ENCODE peak calls at places on chromosomes 6 and 20, in nine cellular contexts. One of them, this sample, is unnamed.

GRCh38 chr20:50642288-50642803 is 49.0 kb downstream of the RIPOR3 start:
- DNase-seq in Calu3: no peak
- DNase-seq in IMR-90: no peak
- DNase-seq in GM06990: no peak
- DNase-seq in progenitor cell of endocrine pancreas: no peak
- DNase-seq in testis: no peak
- DNase-seq in fibroblast of pulmonary artery: no peak
- DNase-seq in GM23338: peak; percentile 91
- DNase-seq in endothelial cell: no peak
- DNase-seq in this sample: peak; percentile 37

GRCh38 chr6:104969785-104970581 is 13.1 kb downstream of the LIN28B start:
- DNase-seq in IMR-90: no peak
- DNase-seq in GM23338: no peak
- DNase-seq in progenitor cell of endocrine pancreas: no peak
- DNase-seq in testis: no peak
- DNase-seq in Calu3: no peak
- DNase-seq in fibroblast of pulmonary artery: no peak
- DNase-seq in endothelial cell: no peak
- DNase-seq in GM06990: no peak
- DNase-seq in this sample: peak; percentile 1

GRCh38 chr6:11527274-11527870 is 10.2 kb upstream of the TMEM170B start:
- DNase-seq in GM23338: no peak
- DNase-seq in progenitor cell of endocrine pancreas: no peak
- DNase-seq in Calu3: no peak
- DNase-seq in testis: no peak
- DNase-seq in endothelial cell: no peak
- DNase-seq in GM06990: no peak
- DNase-seq in fibroblast of pulmonary artery: no peak
- DNase-seq in IMR-90: peak; percentile 34
- DNase-seq in this sample: no peak

GRCh38 chr20:46253391-46253790 is 54.9 kb downstream of the CDH22 start:
- DNase-seq in progenitor cell of endocrine pancreas: no peak
- DNase-seq in IMR-90: no peak
- DNase-seq in testis: peak; percentile 27
- DNase-seq in Calu3: peak; percentile 64
- DNase-seq in GM23338: peak; percentile 66
- DNase-seq in GM06990: no peak
- DNase-seq in endothelial cell: peak; percentile 22
- DNase-seq in fibroblast of pulmonary artery: no peak
- DNase-seq in this sample: no peak

GRCh38 chr6:116313377-116313776 is 33.6 kb upstream of the TSPYL1 start:
- DNase-seq in GM23338: no peak
- DNase-seq in GM06990: no peak
- DNase-seq in progenitor cell of endocrine pancreas: no peak
- DNase-seq in IMR-90: peak; percentile 42
- DNase-seq in endothelial cell: no peak
- DNase-seq in fibroblast of pulmonary artery: no peak
- DNase-seq in Calu3: no peak
- DNase-seq in testis: no peak
- DNase-seq in this sample: peak; percentile 48

GRCh38 chr6:34243131-34243771 is 5.6 kb downstream of the SMIM29 start:
- DNase-seq in GM23338: no peak
- DNase-seq in IMR-90: peak; percentile 77
- DNase-seq in fibroblast of pulmonary artery: peak; percentile 40
- DNase-seq in progenitor cell of endocrine pancreas: no peak
- DNase-seq in endothelial cell: no peak
- DNase-seq in testis: no peak
- DNase-seq in GM06990: no peak
- DNase-seq in Calu3: no peak
- DNase-seq in this sample: peak; percentile 28

GRCh38 chr6:161788531-161788930 is 514.7 kb upstream of the AGPAT4 start:
- DNase-seq in GM23338: no peak
- DNase-seq in GM06990: no peak
- DNase-seq in fibroblast of pulmonary artery: no peak
- DNase-seq in testis: no peak
- DNase-seq in IMR-90: no peak
- DNase-seq in progenitor cell of endocrine pancreas: no peak
- DNase-seq in endothelial cell: no peak
- DNase-seq in Calu3: no peak
- DNase-seq in this sample: no peak

GRCh38 chr6:17768881-17769280 is 62.2 kb upstream of the NUP153 start:
- DNase-seq in endothelial cell: no peak
- DNase-seq in testis: no peak
- DNase-seq in GM06990: no peak
- DNase-seq in progenitor cell of endocrine pancreas: no peak
- DNase-seq in fibroblast of pulmonary artery: no peak
- DNase-seq in Calu3: no peak
- DNase-seq in GM23338: no peak
- DNase-seq in IMR-90: no peak
- DNase-seq in this sample: no peak

GRCh38 chr6:46989384-46989783 is 52.7 kb downstream of the ADGRF1 start:
- DNase-seq in IMR-90: no peak
- DNase-seq in progenitor cell of endocrine pancreas: no peak
- DNase-seq in GM06990: no peak
- DNase-seq in GM23338: no peak
- DNase-seq in testis: peak; percentile 41
- DNase-seq in fibroblast of pulmonary artery: no peak
- DNase-seq in Calu3: no peak
- DNase-seq in endothelial cell: no peak
- DNase-seq in this sample: peak; percentile 63

GRCh38 chr6:14799928-14800327 is 445.9 kb upstream of the JARID2 start:
- DNase-seq in IMR-90: peak; percentile 81
- DNase-seq in GM23338: peak; percentile 91
- DNase-seq in GM06990: no peak
- DNase-seq in Calu3: peak; percentile 38
- DNase-seq in fibroblast of pulmonary artery: peak; percentile 93
- DNase-seq in testis: peak; percentile 81
- DNase-seq in endothelial cell: peak; percentile 38
- DNase-seq in progenitor cell of endocrine pancreas: no peak
- DNase-seq in this sample: peak; percentile 85

GRCh38 chr6:7313505-7314165 is 636 bp upstream of the SSR1 start:
- DNase-seq in GM06990: no peak
- DNase-seq in testis: no peak
- DNase-seq in endothelial cell: no peak
- DNase-seq in GM23338: no peak
- DNase-seq in progenitor cell of endocrine pancreas: no peak
- DNase-seq in IMR-90: no peak
- DNase-seq in Calu3: no peak
- DNase-seq in fibroblast of pulmonary artery: no peak
- DNase-seq in this sample: no peak

GRCh38 chr20:17992847-17993508 is 24.2 kb downstream of the MGME1 start:
- DNase-seq in progenitor cell of endocrine pancreas: no peak
- DNase-seq in endothelial cell: no peak
- DNase-seq in Calu3: no peak
- DNase-seq in GM06990: no peak
- DNase-seq in fibroblast of pulmonary artery: peak; percentile 35
- DNase-seq in GM23338: no peak
- DNase-seq in testis: no peak
- DNase-seq in IMR-90: peak; percentile 27
- DNase-seq in this sample: no peak

GRCh38 chr6:166259296-166259977 is 48.8 kb downstream of the PRR18 start:
- DNase-seq in fibroblast of pulmonary artery: no peak
- DNase-seq in testis: no peak
- DNase-seq in endothelial cell: no peak
- DNase-seq in Calu3: no peak
- DNase-seq in IMR-90: no peak
- DNase-seq in GM06990: no peak
- DNase-seq in progenitor cell of endocrine pancreas: no peak
- DNase-seq in GM23338: peak; percentile 27
- DNase-seq in this sample: no peak

GRCh38 chr20:21548390-21549035 is 34.6 kb upstream of the NKX2-2 start:
- DNase-seq in Calu3: no peak
- DNase-seq in IMR-90: no peak
- DNase-seq in GM23338: no peak
- DNase-seq in fibroblast of pulmonary artery: no peak
- DNase-seq in GM06990: peak; percentile 64
- DNase-seq in endothelial cell: no peak
- DNase-seq in progenitor cell of endocrine pancreas: no peak
- DNase-seq in testis: no peak
- DNase-seq in this sample: no peak

GRCh38 chr6:28208180-28208659 is 16.9 kb upstream of the ZSCAN9 start:
- DNase-seq in testis: no peak
- DNase-seq in IMR-90: no peak
- DNase-seq in Calu3: no peak
- DNase-seq in progenitor cell of endocrine pancreas: no peak
- DNase-seq in endothelial cell: no peak
- DNase-seq in fibroblast of pulmonary artery: no peak
- DNase-seq in GM23338: peak; percentile 66
- DNase-seq in GM06990: no peak
- DNase-seq in this sample: no peak

GRCh38 chr6:129276986-129277385 is 394.0 kb downstream of the LAMA2 start:
- DNase-seq in GM23338: no peak
- DNase-seq in IMR-90: no peak
- DNase-seq in Calu3: no peak
- DNase-seq in endothelial cell: no peak
- DNase-seq in testis: no peak
- DNase-seq in fibroblast of pulmonary artery: peak; percentile 50
- DNase-seq in progenitor cell of endocrine pancreas: no peak
- DNase-seq in GM06990: no peak
- DNase-seq in this sample: peak; percentile 5

GRCh38 chr6:52503344-52503747 is 73.5 kb downstream of the TRAM2 start:
- DNase-seq in testis: no peak
- DNase-seq in Calu3: peak; percentile 32
- DNase-seq in fibroblast of pulmonary artery: no peak
- DNase-seq in endothelial cell: peak; percentile 27
- DNase-seq in IMR-90: no peak
- DNase-seq in GM23338: peak; percentile 69
- DNase-seq in GM06990: no peak
- DNase-seq in progenitor cell of endocrine pancreas: no peak
- DNase-seq in this sample: no peak
- TF ChIP-seq CTCF in testis: no peak
- TF ChIP-seq CTCF in Calu3: peak; percentile 32
- TF ChIP-seq CTCF in fibroblast of pulmonary artery: no peak
- TF ChIP-seq CTCF in endothelial cell: peak; percentile 24
- TF ChIP-seq CTCF in IMR-90: no peak
- TF ChIP-seq CTCF in GM23338: peak; percentile 57
- TF ChIP-seq CTCF in GM06990: no peak
- TF ChIP-seq CTCF in progenitor cell of endocrine pancreas: no peak
- TF ChIP-seq CTCF in this sample: peak; percentile 25

DNA sequence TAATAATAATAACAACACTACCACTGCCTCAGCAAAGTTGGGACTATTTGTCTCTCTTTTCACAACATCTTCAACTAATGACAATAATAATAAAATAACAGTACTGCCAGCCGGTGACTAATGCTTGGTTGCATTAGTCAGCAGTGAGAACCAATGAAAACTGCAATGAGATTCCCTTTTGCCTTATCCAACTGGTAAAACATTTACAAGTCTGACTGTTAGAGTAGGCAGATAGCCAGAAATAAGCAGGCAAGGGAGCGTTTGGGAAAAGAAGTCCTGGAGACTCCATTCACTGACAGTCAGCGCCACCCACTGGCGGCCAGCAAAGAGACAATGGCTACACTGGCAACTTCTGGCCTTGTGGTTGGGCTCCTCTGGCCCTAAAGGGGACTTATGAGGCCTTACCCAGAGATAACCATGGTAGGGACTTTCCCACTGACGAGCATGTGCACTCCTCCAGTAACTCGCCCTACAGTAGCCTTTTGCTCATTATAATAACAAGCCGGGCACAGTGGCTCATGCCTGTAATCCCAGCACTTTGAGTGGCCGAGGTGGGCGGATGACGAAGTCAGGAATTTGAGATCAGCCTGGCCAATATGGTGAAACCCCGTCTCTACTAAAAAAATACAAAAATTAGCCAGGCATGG is 3.4 kb upstream of the NSFL1C start:
- DNase-seq in IMR-90: peak; percentile 100
- DNase-seq in GM06990: peak; percentile 24
- DNase-seq in endothelial cell: peak; percentile 75
- DNase-seq in fibroblast of pulmonary artery: peak; percentile 99
- DNase-seq in progenitor cell of endocrine pancreas: peak; percentile 65
- DNase-seq in Calu3: peak; percentile 92
- DNase-seq in GM23338: peak; percentile 89
- DNase-seq in testis: peak; percentile 85
- DNase-seq in this sample: peak; percentile 99
- TF ChIP-seq CTCF in IMR-90: peak; percentile 96
- TF ChIP-seq CTCF in GM06990: peak; percentile 87
- TF ChIP-seq CTCF in endothelial cell: peak; percentile 37
- TF ChIP-seq CTCF in fibroblast of pulmonary artery: peak; percentile 89
- TF ChIP-seq CTCF in progenitor cell of endocrine pancreas: peak; percentile 74
- TF ChIP-seq CTCF in Calu3: peak; percentile 48
- TF ChIP-seq CTCF in GM23338: peak; percentile 90
- TF ChIP-seq CTCF in testis: peak; percentile 48
- TF ChIP-seq CTCF in this sample: peak; percentile 82

GRCh38 chr20:25481235-25481917 is 73.9 kb downstream of the GINS1 start:
- DNase-seq in Calu3: no peak
- DNase-seq in IMR-90: no peak
- DNase-seq in testis: no peak
- DNase-seq in progenitor cell of endocrine pancreas: no peak
- DNase-seq in endothelial cell: no peak
- DNase-seq in GM06990: no peak
- DNase-seq in GM23338: no peak
- DNase-seq in fibroblast of pulmonary artery: no peak
- DNase-seq in this sample: no peak
- TF ChIP-seq CTCF in Calu3: no peak
- TF ChIP-seq CTCF in IMR-90: no peak
- TF ChIP-seq CTCF in testis: no peak
- TF ChIP-seq CTCF in progenitor cell of endocrine pancreas: peak; percentile 19
- TF ChIP-seq CTCF in endothelial cell: no peak
- TF ChIP-seq CTCF in GM06990: no peak
- TF ChIP-seq CTCF in GM23338: no peak
- TF ChIP-seq CTCF in fibroblast of pulmonary artery: peak; percentile 9
- TF ChIP-seq CTCF in this sample: peak; percentile 23

GRCh38 chr6:67933278-67933677 is 701.8 kb upstream of the ADGRB3 start:
- DNase-seq in endothelial cell: peak; percentile 12
- DNase-seq in GM06990: no peak
- DNase-seq in fibroblast of pulmonary artery: no peak
- DNase-seq in testis: peak; percentile 15
- DNase-seq in progenitor cell of endocrine pancreas: no peak
- DNase-seq in IMR-90: no peak
- DNase-seq in Calu3: no peak
- DNase-seq in GM23338: peak; percentile 75
- DNase-seq in this sample: no peak
- TF ChIP-seq CTCF in endothelial cell: no peak
- TF ChIP-seq CTCF in GM06990: peak; percentile 26
- TF ChIP-seq CTCF in fibroblast of pulmonary artery: peak; percentile 9
- TF ChIP-seq CTCF in testis: no peak
- TF ChIP-seq CTCF in progenitor cell of endocrine pancreas: no peak
- TF ChIP-seq CTCF in IMR-90: no peak
- TF ChIP-seq CTCF in Calu3: no peak
- TF ChIP-seq CTCF in GM23338: peak; percentile 89
- TF ChIP-seq CTCF in this sample: no peak

GRCh38 chr20:44431502-44432234 is 44.0 kb upstream of the TTPAL start:
- DNase-seq in endothelial cell: no peak
- DNase-seq in progenitor cell of endocrine pancreas: no peak
- DNase-seq in testis: no peak
- DNase-seq in Calu3: no peak
- DNase-seq in fibroblast of pulmonary artery: peak; percentile 7
- DNase-seq in IMR-90: no peak
- DNase-seq in GM23338: peak; percentile 35
- DNase-seq in GM06990: no peak
- DNase-seq in this sample: peak; percentile 20
- TF ChIP-seq CTCF in endothelial cell: no peak
- TF ChIP-seq CTCF in progenitor cell of endocrine pancreas: no peak
- TF ChIP-seq CTCF in testis: no peak
- TF ChIP-seq CTCF in Calu3: peak; percentile 12
- TF ChIP-seq CTCF in fibroblast of pulmonary artery: no peak
- TF ChIP-seq CTCF in IMR-90: no peak
- TF ChIP-seq CTCF in GM23338: peak; percentile 37
- TF ChIP-seq CTCF in GM06990: no peak
- TF ChIP-seq CTCF in this sample: no peak

This sample was measured in fibroblast of the aortic adventitia.